ENCODE peak calls at places on chromosomes 11 and 22, in six cellular contexts. A is PC-9, L is tibial nerve, M is ovary, I is heart left ventricle, N is lung. T is an unnamed sample.

GRCh38 chr11:131943296-131943695 is 572.9 kb downstream of the NTM start:
- DNase-seq in A (no peak), N (no peak), I (no peak), L (no peak), M (no peak), T (no peak)

GRCh38 chr11:37770145-37770544 is 1172.1 kb upstream of the RAG2 start:
- DNase-seq in I (no peak), M (no peak), L (no peak), A (no peak), N (no peak), T (no peak)

GRCh38 chr11:64269380-64270234 is 14.9 kb downstream of the BAD start:
- DNase-seq in M (peak), L (peak), N (peak), I (peak), A (peak), T (peak)

GRCh38 chr11:36431429-36432092 is 78.5 kb downstream of the TRAF6 start:
- DNase-seq in A (peak), I (peak), N (peak), M (peak), L (no peak), T (peak)

GRCh38 chr11:122897606-122898210 is 15.1 kb downstream of the JHY start:
- DNase-seq in N (no peak), A (peak), M (no peak), L (no peak), I (no peak), T (no peak)

GRCh38 chr22:32042924-32043323 is at the start of gene SLC5A1:
- DNase-seq in N (peak), A (peak), M (no peak), I (no peak), L (no peak), T (no peak)

GRCh38 chr11:123616505-123617198 is 37.8 kb downstream of the SCN3B start:
- DNase-seq in M (peak), A (no peak), N (peak), I (peak), L (no peak), T (no peak)

GRCh38 chr11:46669606-46670243 is 30.7 kb downstream of the ARHGAP1 start:
- DNase-seq in N (no peak), I (no peak), L (no peak), M (no peak), A (no peak), T (no peak)

GRCh38 chr11:62558669-62559068 is 12.1 kb upstream of the AHNAK start:
- DNase-seq in N (no peak), M (no peak), A (no peak), I (no peak), L (no peak), T (no peak)

GRCh38 chr22:41365425-41365824 is 16.3 kb upstream of the TEF start:
- DNase-seq in I (no peak), M (no peak), L (no peak), N (no peak), A (no peak), T (no peak)

GRCh38 chr22:19448739-19449421 is 1.4 kb upstream of the C22orf39 start:
- DNase-seq in M (no peak), A (no peak), N (no peak), I (no peak), L (no peak), T (no peak)

GRCh38 chr22:48827228-48827810 is 1000.4 kb downstream of the BRD1 start:
- DNase-seq in A (no peak), N (no peak), M (no peak), I (no peak), L (no peak), T (no peak)

GRCh38 chr22:48824673-48825651 is 1002.7 kb downstream of the BRD1 start:
- DNase-seq in A (no peak), L (no peak), N (no peak), I (no peak), M (no peak), T (no peak)

GRCh38 chr22:48823941-48824340 is 1003.7 kb downstream of the BRD1 start:
- DNase-seq in I (no peak), M (no peak), L (no peak), A (no peak), N (no peak), T (no peak)

GRCh38 chr22:48826546-48826945 is 1001.1 kb downstream of the BRD1 start:
- DNase-seq in A (no peak), N (no peak), I (no peak), M (no peak), L (no peak), T (no peak)

GRCh38 chr22:48825802-48826520 is 1001.7 kb downstream of the BRD1 start:
- DNase-seq in I (no peak), L (no peak), N (no peak), A (no peak), M (no peak), T (no peak)
- H3K4me3 ChIP-seq in I (no peak), L (no peak), N (no peak), A (no peak), M (no peak), T (no peak)

GRCh38 chr11:108246885-108247284 is 24.0 kb downstream of the ATM start:
- DNase-seq in L (no peak), I (no peak), M (no peak), A (no peak), N (no peak), T (no peak)
- H3K27ac ChIP-seq in L (no peak), I (no peak), M (no peak), A (no peak), N (no peak), T (peak)

DNA sequence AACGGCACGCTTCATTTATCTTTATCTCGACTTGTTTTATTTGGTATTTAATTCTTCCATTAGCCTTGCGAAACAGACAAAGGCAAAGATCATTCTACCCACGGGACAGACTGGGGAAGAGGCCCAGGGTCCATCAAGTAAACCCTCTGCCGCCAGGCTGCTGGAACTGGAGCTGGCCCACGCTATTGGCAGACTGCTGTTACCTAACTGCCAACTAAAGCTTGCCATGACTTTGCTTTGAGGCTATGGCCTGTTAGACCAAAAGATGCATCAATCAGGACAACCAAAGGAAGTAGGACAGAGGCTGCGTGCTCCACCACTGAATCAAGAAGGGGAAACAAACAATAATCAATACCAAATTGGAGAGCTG is 794 bp upstream of the TMEM218 start:
- DNase-seq in N (no peak), L (no peak), I (no peak), M (no peak), A (no peak), T (no peak)
- H3K4me3 ChIP-seq in N (no peak), L (peak), I (peak), M (peak), A (peak), T (peak)

GRCh38 chr22:22348815-22349454 is 104.3 kb downstream of the VPREB1 start:
- DNase-seq in M (no peak), L (no peak), N (no peak), A (no peak), I (no peak), T (no peak)
- H3K27ac ChIP-seq in M (no peak), L (no peak), N (no peak), A (no peak), I (no peak), T (no peak)

GRCh38 chr11:133978816-133979215 is 22.0 kb upstream of the IGSF9B start:
- DNase-seq in M (no peak), A (no peak), N (no peak), L (no peak), I (no peak), T (no peak)

GRCh38 chr11:133969072-133969471 is 12.3 kb upstream of the IGSF9B start:
- DNase-seq in L (no peak), N (no peak), I (no peak), M (no peak), A (no peak), T (no peak)

GRCh38 chr11:133971871-133972270 is 15.1 kb upstream of the IGSF9B start:
- DNase-seq in N (no peak), A (no peak), I (no peak), L (no peak), M (no peak), T (no peak)

GRCh38 chr11:133977067-133977681 is 20.4 kb upstream of the IGSF9B start:
- DNase-seq in I (no peak), L (no peak), A (no peak), M (no peak), N (no peak), T (no peak)

GRCh38 chr11:133974836-133975235 is 18.1 kb upstream of the IGSF9B start:
- DNase-seq in A (no peak), N (no peak), I (no peak), M (no peak), L (no peak), T (no peak)
- H3K4me3 ChIP-seq in A (no peak), N (no peak), I (no peak), M (no peak), L (no peak), T (no peak)